ENCODE peak calls at places on chromosomes 7 and 10, in six cellular contexts. Y is stimulated activated CD8-positive, alpha-beta memory T cell treated with anti-CD3 and anti-CD28 coated beads, Interleukin-15, amount 100 ng/mL, for 1 hour; V is AG04449; U is non-pigmented ciliary epithelial cell; F is CD4-positive, alpha-beta T cell; D is CD4-positive, CD25-positive, alpha-beta regulatory T cell. O is an unnamed sample.

GRCh38 chr10:74855027-74855426 is 28.6 kb downstream of the KAT6B start:
- DNase-seq in D (no peak), Y (no peak), V (no peak), F (no peak), U (no peak), O (no peak)

GRCh38 chr10:132817701-132818211 is 31.8 kb upstream of the NKX6-2 start:
- DNase-seq in F (no peak), V (no peak), U (no peak), Y (no peak), D (no peak), O (no peak)

GRCh38 chr10:97640868-97641811 is 669 bp downstream of the PI4K2A start:
- DNase-seq in V (no peak), U (no peak), Y (no peak), F (no peak), D (peak; percentile 7), O (peak; percentile 14)

GRCh38 chr7:157612664-157613561 is 276.1 kb downstream of the DNAJB6 start:
- DNase-seq in V (no peak), U (no peak), D (peak; percentile 40), F (peak; percentile 43), Y (peak; percentile 32), O (peak; percentile 65)

GRCh38 chr7:73963252-73963822 is 64.6 kb upstream of the ELN start:
- DNase-seq in D (no peak), U (no peak), Y (no peak), V (no peak), F (no peak), O (no peak)

GRCh38 chr10:123323884-123324283 is 169.7 kb downstream of the BUB3 start:
- DNase-seq in V (no peak), D (no peak), U (no peak), F (no peak), Y (no peak), O (no peak)

GRCh38 chr7:20033621-20034200 is 183.5 kb downstream of the MACC1 start:
- DNase-seq in D (no peak), U (peak; percentile 14), F (no peak), Y (no peak), V (peak; percentile 73), O (no peak)

GRCh38 chr7:99369767-99370353 is 4.7 kb upstream of the ARPC1B start:
- DNase-seq in U (no peak), F (no peak), D (no peak), V (no peak), Y (no peak), O (no peak)

GRCh38 chr7:98213296-98213873 is 2.1 kb downstream of the BHLHA15 start:
- DNase-seq in U (no peak), F (no peak), V (no peak), D (no peak), Y (no peak), O (no peak)

GRCh38 chr7:135254-135653 is 57.1 kb upstream of the FAM20C start:
- DNase-seq in U (no peak), F (no peak), V (no peak), Y (no peak), D (no peak), O (no peak)

GRCh38 chr7:130363156-130363847 is 17.0 kb upstream of the CPA1 start:
- DNase-seq in F (no peak), D (no peak), V (peak; percentile 96), Y (no peak), U (peak; percentile 93), O (no peak)

GRCh38 chr10:44647877-44648542 is 263.1 kb upstream of the CXCL12 start:
- DNase-seq in V (peak; percentile 66), U (no peak), Y (no peak), F (no peak), D (no peak), O (no peak)

GRCh38 chr10:23478570-23478969 is 39.7 kb downstream of the OTUD1 start:
- DNase-seq in Y (no peak), V (no peak), U (no peak), F (no peak), D (no peak), O (no peak)

GRCh38 chr7:45081670-45081974 is 7.1 kb downstream of the NACAD start:
- DNase-seq in F (no peak), D (no peak), V (no peak), U (no peak), Y (no peak), O (no peak)

GRCh38 chr10:73094249-73094850 is 2.3 kb downstream of the P4HA1 start:
- DNase-seq in F (no peak), U (no peak), Y (no peak), D (no peak), V (no peak), O (no peak)

GRCh38 chr10:71368639-71369038 is 28.1 kb upstream of the CDH23 start:
- DNase-seq in Y (no peak), F (no peak), V (no peak), U (no peak), D (no peak), O (no peak)

GRCh38 chr10:61662794-61663259 is at the start of gene CABCOCO1:
- DNase-seq in U (no peak), Y (no peak), F (no peak), D (no peak), V (no peak), O (no peak)

GRCh38 chr7:31443457-31443856 is 70.4 kb upstream of the ITPRID1 start:
- DNase-seq in U (peak; percentile 1), D (no peak), Y (no peak), F (no peak), V (peak; percentile 7), O (peak; percentile 1)

GRCh38 chr10:123021517-123021916 is 12.7 kb downstream of the ACADSB start:
- DNase-seq in U (no peak), D (no peak), F (no peak), V (no peak), Y (no peak), O (no peak)

GRCh38 chr10:29681700-29682444 is 47.1 kb upstream of the SVIL start:
- DNase-seq in F (peak; percentile 63), D (peak; percentile 33), Y (peak; percentile 9), V (no peak), U (no peak), O (peak; percentile 81)

GRCh38 chr7:13279854-13280435 is 592.5 kb downstream of the ARL4A start:
- DNase-seq in F (no peak), Y (no peak), U (no peak), V (no peak), D (no peak), O (peak; percentile 1)

GRCh38 chr10:103481974-103482531 is 3.0 kb upstream of the CALHM3 start:
- DNase-seq in F (no peak), Y (no peak), U (no peak), V (no peak), D (no peak), O (peak; percentile 69)

GRCh38 chr7:123570390-123571182 is 13.0 kb upstream of the NDUFA5 start:
- DNase-seq in V (no peak), F (no peak), D (no peak), Y (no peak), U (no peak), O (no peak)

GRCh38 chr10:46091834-46092522 is 45.9 kb upstream of the MSMB start:
- DNase-seq in D (no peak), Y (no peak), V (no peak), F (no peak), U (no peak), O (no peak)

GRCh38 chr10:38025283-38025682 is 14.8 kb downstream of the ZNF33A start:
- DNase-seq in D (no peak), Y (no peak), V (no peak), U (no peak), F (no peak), O (no peak)

GRCh38 chr10:36171546-36171945 is 529.5 kb upstream of the FZD8 start:
- DNase-seq in V (no peak), D (no peak), Y (no peak), U (no peak), F (no peak), O (no peak)

GRCh38 chr10:61907011-61907410 is 5.5 kb downstream of the ARID5B start:
- DNase-seq in F (no peak), Y (no peak), U (no peak), D (no peak), V (no peak), O (no peak)

GRCh38 chr7:23336799-23337283 is 37.7 kb downstream of the MALSU1 start:
- DNase-seq in D (no peak), F (no peak), V (no peak), Y (no peak), U (no peak), O (no peak)

GRCh38 chr7:141590666-141591065 is 39.5 kb downstream of the AGK start:
- DNase-seq in V (no peak), Y (no peak), U (no peak), F (no peak), D (no peak), O (peak; percentile 62)

GRCh38 chr7:121697731-121698396 is 175.1 kb upstream of the PTPRZ1 start:
- DNase-seq in F (no peak), U (no peak), V (no peak), D (no peak), Y (no peak), O (no peak)

GRCh38 chr10:106355450-106355849 is 809.1 kb downstream of the SORCS1 start:
- DNase-seq in D (no peak), V (no peak), U (no peak), F (no peak), Y (no peak), O (no peak)

GRCh38 chr7:123998921-123999320 is 33.9 kb downstream of the TMEM229A start:
- DNase-seq in D (no peak), F (no peak), U (no peak), Y (no peak), V (no peak), O (no peak)

GRCh38 chr10:48478980-48479811 is 125.7 kb downstream of the ARHGAP22 start:
- DNase-seq in D (no peak), F (no peak), U (no peak), Y (no peak), V (no peak), O (no peak)

GRCh38 chr10:43815486-43815885 is 166.8 kb upstream of the ZNF32 start:
- DNase-seq in F (no peak), U (no peak), Y (no peak), V (no peak), D (no peak), O (no peak)

GRCh38 chr7:80362677-80363076 is 149.2 kb downstream of the GNAT3 start:
- DNase-seq in F (no peak), U (no peak), D (no peak), V (no peak), Y (no peak), O (no peak)

GRCh38 chr10:32149257-32149955 is 93.2 kb upstream of the KIF5B start:
- DNase-seq in V (peak; percentile 77), Y (no peak), U (peak; percentile 61), D (no peak), F (no peak), O (no peak)

GRCh38 chr7:80002865-80003264 is 131.8 kb upstream of the GNAI1 start:
- DNase-seq in U (no peak), V (no peak), Y (no peak), F (no peak), D (no peak), O (no peak)

O was measured in immature natural killer cell.